ENCODE peak calls at places on chromosomes 2 and 18, in seven cellular contexts. I, N, J, A, L, W and C are unnamed samples.

GRCh38 chr18:62863629-62864028 is 148.3 kb downstream of the PHLPP1 start:
- DNase-seq in N (peak; percentile 61), I (no peak), A (no peak), W (no peak), L (no peak), J (no peak), C (no peak)

GRCh38 chr2:25339791-25340339 is 1.9 kb downstream of the DNMT3A start:
- DNase-seq in N (no peak), J (peak; percentile 67), A (no peak), L (no peak), I (no peak), W (peak; percentile 46), C (no peak)

GRCh38 chr18:36709315-36709714 is 119.5 kb downstream of the TPGS2 start:
- DNase-seq in W (no peak), J (no peak), I (no peak), L (no peak), N (no peak), A (no peak), C (no peak)

GRCh38 chr2:10897956-10898355 is 13.8 kb upstream of the KCNF1 start:
- DNase-seq in I (no peak), W (no peak), A (no peak), L (no peak), J (no peak), N (no peak), C (no peak)

GRCh38 chr2:117760916-117761315 is 53.6 kb upstream of the DDX18 start:
- DNase-seq in N (no peak), W (no peak), A (no peak), L (no peak), I (no peak), J (no peak), C (no peak)

GRCh38 chr2:40758778-40759177 is 306.9 kb upstream of the SLC8A1 start:
- DNase-seq in W (no peak), L (no peak), N (no peak), J (no peak), I (no peak), A (no peak), C (no peak)

GRCh38 chr2:225889452-225889851 is 489.9 kb downstream of the NYAP2 start:
- DNase-seq in J (no peak), L (no peak), W (peak; percentile 57), I (peak; percentile 7), A (no peak), N (peak; percentile 60), C (peak; percentile 53)

GRCh38 chr2:64273524-64274398 is 129.5 kb upstream of the PELI1 start:
- DNase-seq in J (no peak), W (peak; percentile 25), N (no peak), A (no peak), I (peak; percentile 27), L (no peak), C (peak; percentile 91)

GRCh38 chr2:219073413-219074129 is 12.8 kb upstream of the IHH start:
- DNase-seq in N (peak; percentile 55), A (no peak), J (peak; percentile 63), L (peak; percentile 27), W (peak; percentile 80), I (peak; percentile 68), C (no peak)

GRCh38 chr2:54386993-54387590 is 69.0 kb upstream of the SPTBN1 start:
- DNase-seq in J (no peak), L (no peak), W (no peak), A (no peak), I (no peak), N (no peak), C (no peak)

GRCh38 chr2:17373736-17374135 is 144.5 kb downstream of the RAD51AP2 start:
- DNase-seq in N (no peak), A (no peak), L (no peak), J (no peak), I (no peak), W (no peak), C (no peak)

GRCh38 chr2:18703555-18703954 is 114.2 kb upstream of the NT5C1B start:
- DNase-seq in A (no peak), W (no peak), J (no peak), I (no peak), N (no peak), L (no peak), C (no peak)

GRCh38 chr2:236873666-236874065 is 212.0 kb upstream of the COPS8 start:
- DNase-seq in W (no peak), A (no peak), L (no peak), I (no peak), N (no peak), J (no peak), C (no peak)

GRCh38 chr2:71064754-71065621 is 3.5 kb upstream of the NAGK start:
- DNase-seq in I (no peak), L (no peak), A (peak; percentile 80), N (no peak), W (no peak), J (no peak), C (peak; percentile 36)

GRCh38 chr18:3790702-3791101 is 340.7 kb downstream of the TGIF1 start:
- DNase-seq in L (no peak), J (no peak), W (no peak), N (no peak), A (peak; percentile 15), I (no peak), C (no peak)

GRCh38 chr18:47873625-47874024 is 56.8 kb downstream of the SMAD2 start:
- DNase-seq in N (no peak), W (no peak), I (no peak), J (no peak), L (no peak), A (no peak), C (no peak)

GRCh38 chr18:47868744-47869143 is 61.7 kb downstream of the SMAD2 start:
- DNase-seq in J (no peak), W (no peak), I (no peak), N (no peak), L (no peak), A (no peak), C (no peak)

GRCh38 chr18:47870605-47871004 is 59.9 kb downstream of the SMAD2 start:
- DNase-seq in A (no peak), J (no peak), L (no peak), W (no peak), I (no peak), N (no peak), C (no peak)

GRCh38 chr18:47871288-47871687 is 59.2 kb downstream of the SMAD2 start:
- DNase-seq in A (no peak), L (no peak), J (no peak), I (no peak), N (no peak), W (peak; percentile 33), C (no peak)

DNA sequence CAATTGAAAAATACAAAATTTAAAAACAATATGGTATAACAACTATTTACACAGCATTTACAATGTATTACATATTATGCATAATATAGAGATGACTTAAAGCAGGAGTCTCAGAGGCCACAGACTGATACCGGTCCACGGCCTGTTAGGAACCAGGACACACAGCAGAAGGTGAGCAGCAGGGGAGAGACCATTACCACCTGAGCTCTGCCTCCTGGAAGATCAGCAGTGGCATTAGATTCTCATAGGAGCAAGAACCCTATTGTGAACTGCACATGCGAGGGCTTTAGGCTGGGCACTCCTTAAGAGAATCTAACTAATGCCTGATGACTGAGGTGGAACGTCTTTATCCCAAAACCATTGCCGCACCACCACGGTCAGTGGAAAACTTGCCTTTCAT is 58.0 kb downstream of the SMAD2 start:
- DNase-seq in J (no peak), L (no peak), N (no peak), W (no peak), A (no peak), I (no peak), C (no peak)
- TF ChIP-seq JUND in J (no peak), L (no peak), N (no peak), W (no peak), A (no peak), I (no peak), C (no peak)

GRCh38 chr2:211132046-211132445 is 575.6 kb downstream of the CPS1 start:
- DNase-seq in W (no peak), J (no peak), I (no peak), L (no peak), N (no peak), A (no peak), C (no peak)
- TF ChIP-seq JUND in W (no peak), J (no peak), I (no peak), L (no peak), N (no peak), A (no peak), C (no peak)

GRCh38 chr18:10261315-10262276 is 192.8 kb upstream of the APCDD1 start:
- DNase-seq in N (no peak), J (no peak), L (no peak), W (no peak), I (no peak), A (no peak), C (no peak)
- TF ChIP-seq JUND in N (no peak), J (no peak), L (no peak), W (no peak), I (no peak), A (no peak), C (no peak)

DNA sequence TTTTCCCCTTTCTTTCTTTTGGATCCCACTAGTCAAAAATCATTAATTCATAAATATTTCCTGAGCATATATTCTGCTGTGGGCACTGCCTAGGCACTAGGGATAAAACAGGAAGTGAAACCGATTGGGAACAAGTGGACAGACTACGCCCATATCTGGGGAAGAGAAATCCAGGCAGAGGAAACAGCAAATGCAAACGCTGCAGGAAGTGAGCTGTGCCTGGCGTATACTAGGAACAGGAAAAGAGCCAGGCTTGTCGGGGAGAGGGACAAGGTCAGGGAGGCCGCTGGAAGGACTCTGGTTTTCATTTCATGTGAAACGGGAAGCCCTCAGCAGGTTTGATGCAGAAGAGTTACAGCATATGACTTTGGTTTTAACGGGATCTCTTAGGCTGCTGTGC is 110.1 kb upstream of the PIEZO2 start:
- DNase-seq in A (no peak), N (no peak), W (no peak), I (peak; percentile 13), L (no peak), J (no peak), C (no peak)
- TF ChIP-seq JUND in A (no peak), N (no peak), W (no peak), I (no peak), L (no peak), J (no peak), C (no peak)

GRCh38 chr2:124664363-124664762 is 639.3 kb downstream of the CNTNAP5 start:
- DNase-seq in N (no peak), L (no peak), J (no peak), A (no peak), I (no peak), W (no peak), C (no peak)

GRCh38 chr2:124670187-124670586 is 645.1 kb downstream of the CNTNAP5 start:
- DNase-seq in W (no peak), J (no peak), A (no peak), I (no peak), N (no peak), L (no peak), C (no peak)

GRCh38 chr2:124668161-124668560 is 643.1 kb downstream of the CNTNAP5 start:
- DNase-seq in I (no peak), A (no peak), J (no peak), L (no peak), N (no peak), W (no peak), C (no peak)

GRCh38 chr2:124663293-124663997 is 638.4 kb downstream of the CNTNAP5 start:
- DNase-seq in N (no peak), I (no peak), A (no peak), W (no peak), L (no peak), J (no peak), C (no peak)

GRCh38 chr2:124666976-124667375 is 641.9 kb downstream of the CNTNAP5 start:
- DNase-seq in W (no peak), A (no peak), J (no peak), L (no peak), I (no peak), N (no peak), C (no peak)
- TF ChIP-seq JUND in W (no peak), A (no peak), J (no peak), L (no peak), I (no peak), N (no peak), C (no peak)

GRCh38 chr2:239824051-239824694 is 201.0 kb downstream of the NDUFA10 start:
- DNase-seq in A (no peak), I (peak; percentile 11), W (peak; percentile 66), J (peak; percentile 64), N (peak; percentile 85), L (peak; percentile 24), C (peak; percentile 46)
- TF ChIP-seq JUND in A (no peak), I (no peak), W (no peak), J (no peak), N (no peak), L (no peak), C (no peak)